ENCODE peak calls at places on chromosome 20, in eight cellular contexts. X is K562, T is small intestine, P is pulmonary artery endothelial cell, I is GDM1, W is epithelial cell of esophagus, Z is EL, B is activated gamma-delta T cell treated with Interleukin-2 at 50 U/mL for 16 hours. H is an unnamed sample.

GRCh38 chr20:62776692-62777527 is 19.4 kb upstream of the MRGBP start:
- DNase-seq in P (no peak), X (peak), B (peak), T (peak), I (no peak), Z (peak), W (peak), H (no peak)

GRCh38 chr20:46954490-46955038 is 59.9 kb downstream of the EYA2 start:
- DNase-seq in Z (peak), T (no peak), P (no peak), I (no peak), B (no peak), X (no peak), W (peak), H (no peak)

GRCh38 chr20:805713-806112 is 27.8 kb upstream of the FAM110A start:
- DNase-seq in I (no peak), X (no peak), W (no peak), Z (peak), T (no peak), P (no peak), B (no peak), H (no peak)

GRCh38 chr20:210809-211502 is 16.1 kb upstream of the DEFB129 start:
- DNase-seq in W (no peak), Z (no peak), X (no peak), P (no peak), B (no peak), I (no peak), T (no peak), H (no peak)

GRCh38 chr20:36784900-36785299 is 11.3 kb upstream of the DSN1 start:
- DNase-seq in W (no peak), X (no peak), I (no peak), B (no peak), P (no peak), Z (no peak), T (no peak), H (no peak)

GRCh38 chr20:57429579-57430202 is 38.5 kb downstream of the RBM38 start:
- DNase-seq in T (no peak), B (no peak), X (no peak), P (no peak), I (peak), Z (peak), W (peak), H (peak)

GRCh38 chr20:31684153-31685003 is 38.3 kb downstream of the BCL2L1 start:
- DNase-seq in X (no peak), P (no peak), Z (no peak), W (no peak), T (no peak), I (peak), B (peak), H (peak)

GRCh38 chr20:46118481-46119020 is 437 bp downstream of the CD40 start:
- DNase-seq in I (no peak), B (no peak), W (no peak), T (peak), X (no peak), Z (peak), P (no peak), H (no peak)

GRCh38 chr20:49846206-49846807 is 33.7 kb downstream of the SLC9A8 start:
- DNase-seq in B (peak), P (peak), W (peak), T (peak), I (peak), X (peak), Z (peak), H (no peak)

GRCh38 chr20:59406446-59406845 is 106.0 kb downstream of the EDN3 start:
- DNase-seq in W (no peak), B (no peak), Z (no peak), X (no peak), T (no peak), P (no peak), I (no peak), H (no peak)

GRCh38 chr20:62702886-62703852 is 5.5 kb upstream of the NTSR1 start:
- DNase-seq in B (peak), X (peak), Z (peak), P (peak), I (peak), W (peak), T (no peak), H (peak)

GRCh38 chr20:15643713-15644112 is 929.5 kb downstream of the KIF16B start:
- DNase-seq in X (no peak), P (no peak), T (no peak), W (peak), B (no peak), Z (peak), I (no peak), H (no peak)

GRCh38 chr20:15909995-15910394 is 663.3 kb downstream of the KIF16B start:
- DNase-seq in B (no peak), X (no peak), W (no peak), I (no peak), T (no peak), Z (no peak), P (no peak), H (no peak)

GRCh38 chr20:38023181-38024085 is 9.8 kb downstream of the TTI1 start:
- DNase-seq in I (peak), X (no peak), T (no peak), B (no peak), W (no peak), Z (peak), P (no peak), H (peak)

GRCh38 chr20:53152228-53152627 is 180.1 kb downstream of the TSHZ2 start:
- DNase-seq in X (no peak), T (no peak), P (no peak), Z (no peak), B (no peak), W (no peak), I (no peak), H (no peak)

GRCh38 chr20:41183831-41184230 is 46.5 kb downstream of the PLCG1 start:
- DNase-seq in I (no peak), T (no peak), P (no peak), B (no peak), Z (no peak), X (no peak), W (no peak), H (no peak)

GRCh38 chr20:50992733-50993457 is 30.0 kb downstream of the KCNG1 start:
- DNase-seq in I (peak), B (no peak), Z (peak), X (peak), P (peak), T (peak), W (peak), H (no peak)

GRCh38 chr20:48771542-48771941 is 56.3 kb downstream of the PREX1 start:
- DNase-seq in Z (peak), P (no peak), X (peak), W (no peak), T (no peak), I (peak), B (no peak), H (peak)

GRCh38 chr20:4997207-4997606 is 4.1 kb downstream of the SLC23A2 start:
- DNase-seq in B (no peak), W (no peak), P (no peak), X (no peak), T (no peak), I (no peak), Z (peak), H (no peak)

GRCh38 chr20:42259389-42259788 is 641.2 kb upstream of the CHD6 start:
- DNase-seq in T (no peak), I (no peak), X (no peak), B (no peak), P (no peak), Z (no peak), W (no peak), H (no peak)

GRCh38 chr20:15528386-15529111 is 1044.7 kb downstream of the KIF16B start:
- DNase-seq in W (no peak), X (no peak), T (no peak), B (no peak), P (no peak), Z (no peak), I (no peak), H (no peak)

GRCh38 chr20:37500311-37500710 is 20.7 kb upstream of the NNAT start:
- DNase-seq in P (no peak), W (no peak), X (no peak), T (no peak), I (no peak), B (no peak), Z (no peak), H (no peak)

GRCh38 chr20:21137078-21137477 is 11.2 kb downstream of the KIZ start:
- DNase-seq in B (no peak), X (no peak), Z (no peak), I (no peak), T (no peak), W (no peak), P (no peak), H (no peak)

GRCh38 chr20:39706089-39706721 is 744.1 kb downstream of the DHX35 start:
- DNase-seq in Z (no peak), P (no peak), X (no peak), I (no peak), W (no peak), B (no peak), T (no peak), H (no peak)

GRCh38 chr20:63554361-63555278 is 661 bp downstream of the FNDC11 start:
- DNase-seq in T (no peak), I (no peak), Z (peak), P (no peak), W (no peak), B (no peak), X (no peak), H (no peak)

GRCh38 chr20:33644313-33645071 is 17.6 kb upstream of the C20orf144 start:
- DNase-seq in T (no peak), Z (no peak), P (no peak), W (no peak), I (no peak), X (no peak), B (no peak), H (no peak)

GRCh38 chr20:47368301-47368700 is 11.8 kb upstream of the ZMYND8 start:
- DNase-seq in T (no peak), Z (no peak), P (no peak), W (no peak), I (no peak), B (no peak), X (no peak), H (no peak)

GRCh38 chr20:10239954-10240353 is 21.3 kb downstream of the SNAP25 start:
- DNase-seq in T (peak), I (no peak), P (no peak), X (peak), Z (peak), B (no peak), W (peak), H (no peak)